ENCODE peak calls at places on chromosomes 16 and 17, in seven cellular contexts. J is sigmoid colon, K is GDM1, V is germinal center, S is progenitor cell of endocrine pancreas, E is AG20443, F is GM23248. A is an unnamed sample.

GRCh38 chr16:67528870-67529638 is 425 bp downstream of the RIPOR1 start:
- DNase-seq in J (no peak), K (no peak), V (no peak), S (peak), E (peak), F (peak), A (peak)

GRCh38 chr16:85144026-85144915 is 32.0 kb upstream of the CIBAR2 start:
- DNase-seq in J (no peak), K (no peak), V (no peak), S (no peak), E (no peak), F (no peak), A (no peak)

GRCh38 chr16:72960101-72960500 is 87.8 kb downstream of the ZFHX3 start:
- DNase-seq in J (no peak), K (no peak), V (no peak), S (no peak), E (no peak), F (no peak), A (no peak)

GRCh38 chr17:9628509-9628908 is 16.8 kb upstream of the USP43 start:
- DNase-seq in J (no peak), K (no peak), V (no peak), S (no peak), E (no peak), F (no peak), A (no peak)

GRCh38 chr17:28293994-28294393 is 25.0 kb upstream of the TMEM97 start:
- DNase-seq in J (no peak), K (no peak), V (no peak), S (no peak), E (no peak), F (no peak), A (no peak)

GRCh38 chr17:79305831-79306687 is 231.4 kb downstream of the ENGASE start:
- DNase-seq in J (no peak), K (no peak), V (no peak), S (no peak), E (no peak), F (peak), A (no peak)

GRCh38 chr17:61806081-61806828 is 57.1 kb downstream of the BRIP1 start:
- DNase-seq in J (no peak), K (no peak), V (no peak), S (no peak), E (no peak), F (no peak), A (no peak)

GRCh38 chr17:44023545-44024270 is 8.9 kb upstream of the TMEM101 start:
- DNase-seq in J (no peak), K (no peak), V (no peak), S (no peak), E (no peak), F (no peak), A (no peak)

GRCh38 chr16:85119333-85120005 is 7.2 kb upstream of the CIBAR2 start:
- DNase-seq in J (no peak), K (no peak), V (no peak), S (no peak), E (no peak), F (no peak), A (no peak)

GRCh38 chr16:53147500-53148065 is 92.8 kb downstream of the CHD9 start:
- DNase-seq in J (no peak), K (no peak), V (no peak), S (no peak), E (no peak), F (no peak), A (no peak)

GRCh38 chr17:8628172-8628571 is 2.4 kb downstream of the MYH10 start:
- DNase-seq in J (no peak), K (no peak), V (no peak), S (no peak), E (no peak), F (peak), A (no peak)

GRCh38 chr17:76153202-76153601 is 12.2 kb upstream of the FOXJ1 start:
- DNase-seq in J (peak), K (no peak), V (no peak), S (no peak), E (no peak), F (no peak), A (no peak)

GRCh38 chr17:15951368-15952047 is 6.6 kb downstream of the ADORA2B start:
- DNase-seq in J (peak), K (no peak), V (no peak), S (no peak), E (no peak), F (no peak), A (no peak)

GRCh38 chr16:75197522-75198134 is 9.3 kb downstream of the CTRB2 start:
- DNase-seq in J (no peak), K (no peak), V (no peak), S (no peak), E (no peak), F (no peak), A (no peak)

A was measured in hepatocyte.